ENCODE peak calls at places on chromosomes 13 and 19, in four cellular contexts. I, V, S and Z are unnamed samples.

GRCh38 chr19:38409631-38410133 is 6.8 kb downstream of the FAM98C start:
- DNase-seq in I (no peak), V (no peak), S (no peak), Z (no peak)

GRCh38 chr19:41575998-41576397 is at the start of gene CEACAM21:
- DNase-seq in I (no peak), V (no peak), S (no peak), Z (no peak)

GRCh38 chr13:78067290-78067689 is 148.7 kb upstream of the EDNRB start:
- DNase-seq in I (no peak), V (no peak), S (no peak), Z (no peak)

GRCh38 chr13:44386932-44387556 is 13.4 kb downstream of the SERP2 start:
- DNase-seq in I (no peak), V (no peak), S (peak; percentile 35), Z (no peak)

GRCh38 chr13:45333973-45334922 is 6.7 kb downstream of the TPT1 start:
- DNase-seq in I (no peak), V (no peak), S (no peak), Z (no peak)

GRCh38 chr13:48304132-48304876 is 753 bp downstream of the RB1 start:
- DNase-seq in I (no peak), V (peak; percentile 30), S (no peak), Z (no peak)

GRCh38 chr19:5489511-5489910 is 34.3 kb downstream of the ZNRF4 start:
- DNase-seq in I (no peak), V (no peak), S (no peak), Z (no peak)

GRCh38 chr19:55703790-55704215 is 28.8 kb downstream of the EPN1 start:
- DNase-seq in I (peak; percentile 4), V (no peak), S (peak; percentile 83), Z (peak; percentile 39)

GRCh38 chr13:30818323-30818960 is 83.1 kb downstream of the ALOX5AP start:
- DNase-seq in I (no peak), V (no peak), S (no peak), Z (no peak)

GRCh38 chr13:53499551-53499950 is 470.9 kb downstream of the OLFM4 start:
- DNase-seq in I (no peak), V (no peak), S (no peak), Z (no peak)

GRCh38 chr13:83709751-83710515 is 172.3 kb downstream of the SLITRK1 start:
- DNase-seq in I (no peak), V (no peak), S (no peak), Z (no peak)

GRCh38 chr19:56116606-56117005 is 4.5 kb downstream of the ZNF787 start:
- DNase-seq in I (no peak), V (no peak), S (no peak), Z (no peak)

GRCh38 chr13:78603240-78603947 is at the start of gene POU4F1:
- DNase-seq in I (no peak), V (peak; percentile 72), S (peak; percentile 92), Z (no peak)

GRCh38 chr19:5497297-5497696 is 42.1 kb downstream of the ZNRF4 start:
- DNase-seq in I (no peak), V (no peak), S (no peak), Z (no peak)

GRCh38 chr13:67230774-67231480 is 791 bp upstream of the PCDH9 start:
- DNase-seq in I (no peak), V (peak; percentile 9), S (peak; percentile 8), Z (peak; percentile 7)

GRCh38 chr13:33125821-33126570 is 109.8 kb downstream of the KL start:
- DNase-seq in I (peak; percentile 87), V (peak; percentile 99), S (no peak), Z (no peak)

GRCh38 chr13:112260108-112261055 is 115.8 kb upstream of the SPACA7 start:
- DNase-seq in I (no peak), V (no peak), S (no peak), Z (no peak)

GRCh38 chr19:17052439-17052838 is 22.8 kb downstream of the HAUS8 start:
- DNase-seq in I (peak; percentile 22), V (no peak), S (peak; percentile 39), Z (no peak)

GRCh38 chr13:101757446-101758039 is 305.1 kb downstream of the ITGBL1 start:
- DNase-seq in I (no peak), V (no peak), S (no peak), Z (no peak)

GRCh38 chr13:109144693-109145437 is 515.5 kb downstream of the MYO16 start:
- DNase-seq in I (no peak), V (no peak), S (no peak), Z (no peak)

GRCh38 chr13:77507931-77508776 is 27.4 kb upstream of the SCEL start:
- DNase-seq in I (peak; percentile 42), V (no peak), S (no peak), Z (no peak)

GRCh38 chr13:19321222-19321621 is 139.6 kb upstream of the TUBA3C start:
- DNase-seq in I (no peak), V (no peak), S (no peak), Z (no peak)

GRCh38 chr13:102311433-102311796 is 90.4 kb downstream of the FGF14 start:
- DNase-seq in I (no peak), V (no peak), S (no peak), Z (no peak)

DNA sequence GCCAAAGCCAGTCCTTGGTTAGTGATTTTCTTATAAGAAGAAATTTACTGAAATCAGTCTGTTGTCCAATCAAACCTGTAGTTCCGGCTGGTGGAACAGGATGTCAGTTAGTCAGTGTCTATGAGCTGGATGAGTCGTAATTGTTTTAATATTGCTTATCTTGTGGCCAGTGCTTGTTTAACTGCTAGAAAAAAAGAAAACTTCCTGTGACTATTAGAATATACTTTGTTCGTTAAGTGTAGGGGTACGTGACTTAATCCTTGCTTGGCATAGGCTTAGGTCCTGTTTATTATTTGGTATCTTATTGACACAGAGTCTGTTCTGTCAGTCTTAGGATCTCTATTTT is 1484.8 kb upstream of the MIR17HG start:
- DNase-seq in I (no peak), V (no peak), S (no peak), Z (no peak)
- TF ChIP-seq FOSL1 in I (no peak), V (no peak), S (no peak), Z (no peak)

DNA sequence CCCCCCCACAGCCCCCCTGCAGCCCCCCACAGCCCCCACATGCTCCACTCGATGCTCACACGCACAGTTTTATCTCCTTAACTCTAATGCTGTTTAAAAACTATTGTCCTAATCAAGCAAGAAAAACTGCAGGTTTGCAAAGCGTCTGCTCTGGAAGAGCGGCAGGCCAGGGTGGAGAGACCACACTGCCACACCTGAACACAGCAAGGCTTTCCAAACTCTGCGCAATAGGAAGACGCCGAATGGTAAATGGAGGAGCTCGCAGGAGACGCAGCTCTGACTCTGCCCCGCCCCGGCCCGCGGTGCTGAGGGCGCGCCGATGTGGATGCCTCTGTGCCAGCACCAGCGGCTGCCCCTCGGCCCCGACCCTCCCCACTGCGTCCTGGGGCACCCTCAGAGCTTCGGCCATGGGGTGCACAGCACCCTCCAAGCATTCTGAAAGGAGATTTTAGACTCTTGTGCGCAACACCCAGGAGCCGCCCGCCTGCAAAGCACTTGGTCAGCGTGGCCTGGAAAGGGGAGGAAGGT is 32.4 kb downstream of the RASA3 start:
- DNase-seq in I (peak; percentile 42), V (peak; percentile 15), S (no peak), Z (no peak)
- TF ChIP-seq FOSL1 in I (no peak), V (no peak), S (no peak), Z (no peak)

DNA sequence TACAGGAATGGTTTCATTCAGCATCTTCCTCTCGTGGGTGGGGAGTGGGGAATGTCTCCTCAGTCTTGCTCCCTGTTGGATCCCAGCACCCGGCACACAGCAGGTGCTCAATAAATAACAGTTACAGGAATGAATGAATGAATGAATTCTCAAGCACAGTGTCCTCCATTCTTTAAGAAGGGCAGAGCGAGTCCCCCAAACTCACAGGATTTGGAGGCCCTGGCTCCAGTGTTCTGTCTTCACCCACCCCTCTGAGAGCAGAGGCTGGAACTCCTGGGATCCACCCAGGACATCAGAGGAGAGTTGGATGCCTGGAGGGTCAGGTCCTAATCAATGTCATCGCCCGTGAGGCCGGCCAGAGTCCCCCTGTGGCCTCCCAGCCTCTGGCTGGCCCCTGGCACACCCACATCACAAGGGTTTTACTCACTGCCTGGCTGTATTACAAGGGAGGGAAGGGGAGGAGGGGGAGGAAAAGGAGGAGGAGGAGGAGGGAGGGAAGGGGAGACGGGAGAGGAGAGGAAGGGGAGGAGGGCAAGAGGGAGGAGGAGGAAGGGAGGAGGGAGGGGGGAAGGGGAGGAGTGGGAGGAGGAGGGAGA is 8.7 kb upstream of the CREB3L3 start:
- DNase-seq in I (peak; percentile 82), V (no peak), S (peak; percentile 45), Z (no peak)
- TF ChIP-seq FOSL1 in I (peak; percentile 55), V (no peak), S (no peak), Z (no peak)

DNA sequence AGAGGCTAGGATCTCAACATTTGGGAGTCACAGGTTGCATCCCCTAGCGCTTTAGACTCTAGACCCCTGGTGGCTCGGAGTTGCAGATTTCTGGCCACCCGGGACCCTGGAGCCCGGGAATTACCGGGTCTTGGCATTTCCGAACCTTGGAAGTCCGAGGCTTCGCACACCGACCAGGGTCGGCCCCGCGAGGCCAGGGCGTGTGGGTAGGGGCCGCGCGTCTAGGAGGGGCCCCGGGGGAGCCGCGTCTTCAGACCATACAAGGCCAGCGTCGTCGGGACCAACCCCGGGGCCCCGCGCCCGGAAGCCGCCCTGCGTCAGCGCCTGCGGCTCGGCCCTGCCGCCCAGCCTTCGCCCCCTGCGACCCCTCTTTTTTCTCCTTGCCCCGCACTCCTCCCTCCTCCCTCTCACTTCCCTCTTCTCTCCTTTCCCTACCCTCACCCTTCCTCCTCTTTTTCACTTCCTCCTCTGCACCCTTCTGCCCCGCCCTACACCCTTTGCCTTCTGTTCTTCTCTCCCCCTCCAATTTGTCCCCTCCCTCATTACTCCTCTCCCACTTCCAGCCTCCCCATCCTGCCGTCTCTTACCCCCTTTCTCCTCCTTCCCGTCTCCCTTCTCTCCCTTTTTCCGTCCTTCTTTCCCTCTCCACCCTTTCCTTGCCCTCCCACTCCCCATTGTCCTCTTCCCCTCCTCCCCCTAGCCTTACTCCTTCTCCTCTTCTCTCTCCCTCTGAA is 2.4 kb upstream of the PLEKHG2 start:
- DNase-seq in I (peak; percentile 54), V (peak; percentile 25), S (peak; percentile 43), Z (peak; percentile 67)
- TF ChIP-seq FOSL1 in I (no peak), V (no peak), S (no peak), Z (no peak)

DNA sequence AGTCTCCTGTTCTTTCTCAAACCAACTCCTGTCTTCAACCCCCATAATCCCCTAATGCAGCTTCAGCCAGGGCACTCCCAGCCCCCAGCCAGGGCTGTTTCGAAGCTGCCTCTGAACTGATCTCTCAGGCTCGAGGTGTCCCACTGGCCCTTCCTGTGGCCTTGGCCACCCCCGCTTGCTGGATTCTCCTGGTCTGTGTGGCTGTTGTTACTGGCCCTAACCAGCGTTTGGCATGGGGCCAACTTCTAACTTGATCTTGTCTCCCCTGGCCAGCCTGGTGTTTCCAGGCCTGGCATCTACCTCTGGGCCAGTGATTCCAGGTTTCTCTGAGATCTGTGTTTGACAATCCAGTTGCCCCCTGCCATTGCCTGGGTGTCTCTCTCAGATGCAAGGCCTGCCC is 11.0 kb downstream of the XAB2 start:
- DNase-seq in I (no peak), V (peak; percentile 33), S (no peak), Z (no peak)
- TF ChIP-seq FOSL1 in I (no peak), V (no peak), S (no peak), Z (no peak)

GRCh38 chr19:15114153-15114540 is 6.9 kb downstream of the SYDE1 start:
- DNase-seq in I (no peak), V (no peak), S (no peak), Z (no peak)
- TF ChIP-seq FOSL1 in I (no peak), V (no peak), S (no peak), Z (no peak)